ENCODE peak calls at places on chromosomes 13 and 19, in four cellular contexts. One of them, this sample, is unnamed.

GRCh38 chr13:79384022-79384610 is 21.9 kb downstream of the RBM26 start:
- DNase-seq in H1: no peak
- DNase-seq in K562: no peak
- DNase-seq in SK-N-SH: no peak
- DNase-seq in this sample: no peak

GRCh38 chr19:58543826-58544590 is at the start of gene TRIM28:
- DNase-seq in H1: peak
- DNase-seq in K562: peak
- DNase-seq in SK-N-SH: peak
- DNase-seq in this sample: peak

GRCh38 chr19:55648657-55649578 is 906 bp downstream of the CCDC106 start:
- DNase-seq in H1: no peak
- DNase-seq in K562: no peak
- DNase-seq in SK-N-SH: peak
- DNase-seq in this sample: no peak

GRCh38 chr19:55048446-55048845 is 10.4 kb upstream of the GP6 start:
- DNase-seq in H1: no peak
- DNase-seq in K562: no peak
- DNase-seq in SK-N-SH: no peak
- DNase-seq in this sample: no peak

GRCh38 chr19:38729653-38730469 is 14.4 kb downstream of the CAPN12 start:
- DNase-seq in H1: peak
- DNase-seq in K562: peak
- DNase-seq in SK-N-SH: peak
- DNase-seq in this sample: peak

GRCh38 chr19:2574971-2575630 is 99.2 kb downstream of the GADD45B start:
- DNase-seq in H1: no peak
- DNase-seq in K562: no peak
- DNase-seq in SK-N-SH: no peak
- DNase-seq in this sample: no peak

GRCh38 chr13:101144808-101145419 is 271.4 kb downstream of the NALCN start:
- DNase-seq in H1: no peak
- DNase-seq in K562: peak
- DNase-seq in SK-N-SH: peak
- DNase-seq in this sample: no peak

GRCh38 chr19:50646074-50646807 is 3.0 kb upstream of the C19orf81 start:
- DNase-seq in H1: no peak
- DNase-seq in K562: peak
- DNase-seq in SK-N-SH: no peak
- DNase-seq in this sample: no peak

GRCh38 chr19:16335226-16335625 is 10.6 kb downstream of the KLF2 start:
- DNase-seq in H1: no peak
- DNase-seq in K562: no peak
- DNase-seq in SK-N-SH: no peak
- DNase-seq in this sample: no peak

GRCh38 chr19:49340069-49340864 is 5.1 kb downstream of the CD37 start:
- DNase-seq in H1: peak
- DNase-seq in K562: peak
- DNase-seq in SK-N-SH: no peak
- DNase-seq in this sample: peak

GRCh38 chr19:37999309-38000213 is 92.6 kb downstream of the SIPA1L3 start:
- DNase-seq in H1: no peak
- DNase-seq in K562: no peak
- DNase-seq in SK-N-SH: no peak
- DNase-seq in this sample: no peak

GRCh38 chr13:84032116-84032515 is 149.8 kb upstream of the SLITRK1 start:
- DNase-seq in H1: no peak
- DNase-seq in K562: no peak
- DNase-seq in SK-N-SH: no peak
- DNase-seq in this sample: no peak

DNA sequence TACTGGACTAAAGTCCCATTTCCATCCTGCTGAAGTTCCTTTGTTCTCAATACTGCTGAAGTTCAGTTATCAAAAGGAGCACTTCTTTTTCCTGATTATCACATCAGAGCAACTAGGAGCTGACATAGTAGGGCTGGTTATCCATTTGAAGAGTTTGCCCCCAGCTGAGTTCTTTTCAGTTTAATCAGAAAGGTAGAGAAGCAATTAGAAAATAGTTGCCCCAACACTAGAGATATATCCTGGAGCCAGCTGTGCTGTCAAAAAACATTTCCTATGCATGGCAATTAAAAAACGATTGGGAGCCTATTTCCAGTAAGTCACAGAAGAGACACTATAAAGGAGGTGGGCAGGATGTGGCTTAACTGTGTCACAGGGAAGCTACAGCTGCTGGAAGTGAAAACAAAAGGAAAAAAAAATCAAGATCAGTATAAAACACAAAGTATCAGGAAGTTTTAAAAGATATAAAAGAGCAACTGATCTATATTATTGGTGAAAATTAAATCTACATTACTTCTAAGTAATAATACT is 155.7 kb upstream of the SLITRK1 start:
- DNase-seq in H1: no peak
- DNase-seq in K562: no peak
- DNase-seq in SK-N-SH: no peak
- DNase-seq in this sample: no peak
- TF ChIP-seq TEAD4 in H1: no peak
- TF ChIP-seq TEAD4 in K562: no peak
- TF ChIP-seq TEAD4 in SK-N-SH: no peak
- TF ChIP-seq TEAD4 in this sample: no peak

DNA sequence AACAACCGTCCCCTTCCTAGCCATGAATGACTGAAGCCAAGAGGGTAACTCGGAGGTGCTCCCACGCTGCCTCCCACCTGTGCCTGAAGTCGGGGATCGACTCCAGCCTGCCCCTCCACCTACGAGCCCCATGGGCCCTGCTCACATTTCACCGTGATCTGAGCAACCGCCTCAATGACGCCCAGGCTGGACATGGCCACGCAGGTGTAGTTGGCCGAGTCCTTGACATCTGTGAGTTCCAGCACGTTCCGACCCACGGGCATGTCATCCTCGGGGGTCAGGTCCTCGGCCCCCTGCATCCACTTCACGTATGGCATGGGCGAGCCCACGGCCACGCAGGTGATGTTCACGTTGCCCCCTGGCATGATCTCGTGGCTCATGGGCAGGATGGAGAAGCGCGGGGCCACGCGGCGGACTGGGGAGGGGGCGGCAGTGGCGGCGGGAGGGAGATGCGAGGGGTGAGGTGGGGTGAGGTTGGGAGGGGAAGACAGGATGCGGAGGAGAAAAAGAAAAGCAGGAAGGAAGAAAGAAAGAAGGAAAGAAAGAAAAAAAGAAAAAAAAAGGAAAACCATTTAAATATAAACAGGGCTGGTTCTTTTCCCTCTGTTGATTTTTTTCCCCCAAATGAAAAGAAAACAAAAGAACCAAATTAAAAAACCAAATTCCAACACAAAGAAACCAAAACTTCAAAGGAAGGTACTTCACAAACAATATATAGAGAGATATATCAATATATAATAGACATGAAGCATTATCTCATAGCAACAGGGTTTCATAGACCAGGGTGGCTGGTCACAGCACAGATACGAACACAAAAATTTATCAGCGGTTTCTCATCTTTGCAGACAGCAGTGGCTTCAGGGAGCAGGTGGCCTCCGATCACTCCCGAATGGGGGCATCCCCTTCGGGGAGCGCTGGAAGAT is 94.7 kb downstream of the PTPRS start:
- DNase-seq in H1: no peak
- DNase-seq in K562: peak
- DNase-seq in SK-N-SH: no peak
- DNase-seq in this sample: no peak
- TF ChIP-seq TEAD4 in H1: no peak
- TF ChIP-seq TEAD4 in K562: no peak
- TF ChIP-seq TEAD4 in SK-N-SH: no peak
- TF ChIP-seq TEAD4 in this sample: no peak

GRCh38 chr19:18898081-18898532 is 2.1 kb upstream of the CERS1 start:
- DNase-seq in H1: no peak
- DNase-seq in K562: peak
- DNase-seq in SK-N-SH: peak
- DNase-seq in this sample: no peak
- TF ChIP-seq TEAD4 in H1: no peak
- TF ChIP-seq TEAD4 in K562: no peak
- TF ChIP-seq TEAD4 in SK-N-SH: no peak
- TF ChIP-seq TEAD4 in this sample: no peak

DNA sequence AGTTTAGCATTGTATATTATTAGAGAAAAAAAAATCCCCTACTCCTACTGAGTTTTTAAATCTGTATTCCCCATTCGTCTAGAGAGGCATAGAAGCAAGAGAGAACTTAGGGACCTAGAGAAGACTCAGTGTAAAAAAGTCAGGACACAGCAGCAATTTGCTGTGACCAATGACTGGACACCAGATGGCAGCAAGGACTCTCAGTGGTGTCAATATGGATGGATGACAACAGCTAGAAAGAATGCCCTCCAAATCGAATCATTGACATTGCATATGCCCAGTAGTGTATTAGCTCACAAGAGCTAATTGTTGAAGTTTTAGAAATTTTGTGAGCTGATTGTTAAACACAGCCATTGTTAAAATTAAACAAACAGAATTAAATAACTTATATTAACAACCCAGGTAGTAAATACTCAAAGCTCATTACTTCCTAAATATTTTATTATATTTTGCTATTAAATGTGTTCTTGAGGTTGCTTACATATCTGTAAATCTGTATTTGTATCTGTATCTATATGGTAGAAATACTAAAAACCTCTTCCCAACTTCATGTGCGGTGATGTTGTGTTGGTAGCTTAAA is 43.9 kb downstream of the SIAH3 start:
- DNase-seq in H1: no peak
- DNase-seq in K562: peak
- DNase-seq in SK-N-SH: peak
- DNase-seq in this sample: peak
- TF ChIP-seq TEAD4 in H1: peak
- TF ChIP-seq TEAD4 in K562: no peak
- TF ChIP-seq TEAD4 in SK-N-SH: no peak
- TF ChIP-seq TEAD4 in this sample: no peak

GRCh38 chr19:45464861-45465427 is 2.9 kb upstream of the FOSB start:
- DNase-seq in H1: no peak
- DNase-seq in K562: no peak
- DNase-seq in SK-N-SH: no peak
- DNase-seq in this sample: no peak

GRCh38 chr19:45460807-45461347 is 6.9 kb upstream of the FOSB start:
- DNase-seq in H1: no peak
- DNase-seq in K562: no peak
- DNase-seq in SK-N-SH: no peak
- DNase-seq in this sample: no peak

GRCh38 chr19:45464274-45464673 is 3.5 kb upstream of the FOSB start:
- DNase-seq in H1: no peak
- DNase-seq in K562: no peak
- DNase-seq in SK-N-SH: no peak
- DNase-seq in this sample: no peak

GRCh38 chr19:45462174-45462573 is 5.6 kb upstream of the FOSB start:
- DNase-seq in H1: no peak
- DNase-seq in K562: no peak
- DNase-seq in SK-N-SH: no peak
- DNase-seq in this sample: no peak

DNA sequence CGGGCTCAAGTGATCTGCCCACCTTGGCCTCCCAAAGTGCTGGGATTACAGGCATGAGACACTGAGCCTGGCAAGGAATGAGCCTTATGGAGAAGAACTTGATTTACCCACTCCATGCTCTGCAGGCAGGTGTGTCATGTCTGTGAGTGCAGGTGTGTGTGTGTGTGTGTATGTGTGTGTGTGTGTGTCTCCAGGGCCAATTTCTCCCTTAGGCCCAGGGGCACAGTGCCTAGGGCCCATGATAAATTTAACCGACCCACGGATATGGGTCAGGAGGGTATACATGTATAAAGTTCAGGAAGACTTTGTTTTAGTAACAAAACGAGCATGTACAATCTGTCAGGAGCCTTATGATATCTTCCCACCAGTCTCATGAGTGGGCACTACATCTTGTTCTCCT is 4.6 kb upstream of the FOSB start:
- DNase-seq in H1: no peak
- DNase-seq in K562: no peak
- DNase-seq in SK-N-SH: no peak
- DNase-seq in this sample: no peak
- TF ChIP-seq TEAD4 in H1: no peak
- TF ChIP-seq TEAD4 in K562: no peak
- TF ChIP-seq TEAD4 in SK-N-SH: no peak
- TF ChIP-seq TEAD4 in this sample: no peak